ENCODE peak calls at places on chromosome 13, in seven cellular contexts. One of them, this sample, is unnamed.

GRCh38 chr13:39452412-39452811 is 150.6 kb downstream of the LHFPL6 start:
- DNase-seq in RWPE1: no peak
- DNase-seq in fibroblast of villous mesenchyme: peak; percentile 68
- DNase-seq in heart right ventricle: no peak
- DNase-seq in endothelial cell: no peak
- DNase-seq in endodermal cell: no peak
- DNase-seq in AG09309: no peak
- DNase-seq in this sample: no peak

GRCh38 chr13:110419391-110419791 is 112.3 kb downstream of the COL4A2 start:
- DNase-seq in fibroblast of villous mesenchyme: no peak
- DNase-seq in AG09309: no peak
- DNase-seq in heart right ventricle: no peak
- DNase-seq in endodermal cell: no peak
- DNase-seq in endothelial cell: no peak
- DNase-seq in RWPE1: no peak
- DNase-seq in this sample: no peak

GRCh38 chr13:66803759-66804456 is 426.2 kb downstream of the PCDH9 start:
- DNase-seq in fibroblast of villous mesenchyme: no peak
- DNase-seq in endodermal cell: no peak
- DNase-seq in AG09309: no peak
- DNase-seq in heart right ventricle: no peak
- DNase-seq in RWPE1: no peak
- DNase-seq in endothelial cell: no peak
- DNase-seq in this sample: no peak

GRCh38 chr13:42071667-42072419 is 23.4 kb downstream of the DGKH start:
- DNase-seq in endodermal cell: no peak
- DNase-seq in fibroblast of villous mesenchyme: peak; percentile 89
- DNase-seq in heart right ventricle: no peak
- DNase-seq in RWPE1: no peak
- DNase-seq in endothelial cell: no peak
- DNase-seq in AG09309: no peak
- DNase-seq in this sample: peak; percentile 58

GRCh38 chr13:111166882-111167281 is 51.8 kb downstream of the ARHGEF7 start:
- DNase-seq in RWPE1: no peak
- DNase-seq in endothelial cell: no peak
- DNase-seq in heart right ventricle: no peak
- DNase-seq in AG09309: no peak
- DNase-seq in endodermal cell: no peak
- DNase-seq in fibroblast of villous mesenchyme: no peak
- DNase-seq in this sample: no peak

GRCh38 chr13:110913322-110913721 is 1.5 kb downstream of the ANKRD10 start:
- DNase-seq in heart right ventricle: no peak
- DNase-seq in RWPE1: peak; percentile 20
- DNase-seq in fibroblast of villous mesenchyme: peak; percentile 38
- DNase-seq in endothelial cell: no peak
- DNase-seq in endodermal cell: no peak
- DNase-seq in AG09309: no peak
- DNase-seq in this sample: peak; percentile 23

GRCh38 chr13:68851026-68851425 is 1256.6 kb upstream of the ATXN8OS start:
- DNase-seq in endodermal cell: no peak
- DNase-seq in heart right ventricle: no peak
- DNase-seq in AG09309: no peak
- DNase-seq in endothelial cell: no peak
- DNase-seq in RWPE1: no peak
- DNase-seq in fibroblast of villous mesenchyme: no peak
- DNase-seq in this sample: no peak

GRCh38 chr13:52776726-52777125 is 37.1 kb upstream of the CNMD start:
- DNase-seq in AG09309: no peak
- DNase-seq in endothelial cell: no peak
- DNase-seq in RWPE1: no peak
- DNase-seq in heart right ventricle: no peak
- DNase-seq in endodermal cell: no peak
- DNase-seq in fibroblast of villous mesenchyme: no peak
- DNase-seq in this sample: no peak

GRCh38 chr13:74825170-74825948 is 656.6 kb downstream of the TBC1D4 start:
- DNase-seq in fibroblast of villous mesenchyme: peak; percentile 86
- DNase-seq in RWPE1: peak; percentile 29
- DNase-seq in AG09309: peak; percentile 60
- DNase-seq in endothelial cell: no peak
- DNase-seq in heart right ventricle: no peak
- DNase-seq in endodermal cell: no peak
- DNase-seq in this sample: peak; percentile 72

GRCh38 chr13:31775686-31776085 is 36.4 kb downstream of the RXFP2 start:
- DNase-seq in fibroblast of villous mesenchyme: peak; percentile 25
- DNase-seq in RWPE1: no peak
- DNase-seq in endodermal cell: no peak
- DNase-seq in AG09309: no peak
- DNase-seq in heart right ventricle: peak; percentile 17
- DNase-seq in endothelial cell: no peak
- DNase-seq in this sample: peak; percentile 95

GRCh38 chr13:95207769-95208366 is 93.4 kb downstream of the ABCC4 start:
- DNase-seq in fibroblast of villous mesenchyme: no peak
- DNase-seq in RWPE1: no peak
- DNase-seq in endodermal cell: no peak
- DNase-seq in endothelial cell: no peak
- DNase-seq in AG09309: no peak
- DNase-seq in heart right ventricle: no peak
- DNase-seq in this sample: no peak

GRCh38 chr13:49645451-49645850 is 17.1 kb downstream of the ARL11 start:
- DNase-seq in RWPE1: no peak
- DNase-seq in heart right ventricle: no peak
- DNase-seq in AG09309: no peak
- DNase-seq in endothelial cell: no peak
- DNase-seq in endodermal cell: no peak
- DNase-seq in fibroblast of villous mesenchyme: peak; percentile 13
- DNase-seq in this sample: no peak

GRCh38 chr13:30835442-30835841 is 70.6 kb upstream of the MEDAG start:
- DNase-seq in fibroblast of villous mesenchyme: peak; percentile 92
- DNase-seq in RWPE1: no peak
- DNase-seq in heart right ventricle: no peak
- DNase-seq in endothelial cell: no peak
- DNase-seq in AG09309: no peak
- DNase-seq in endodermal cell: no peak
- DNase-seq in this sample: peak; percentile 50

GRCh38 chr13:105070452-105070851 is 1465.0 kb downstream of the EFNB2 start:
- DNase-seq in heart right ventricle: no peak
- DNase-seq in fibroblast of villous mesenchyme: no peak
- DNase-seq in endodermal cell: no peak
- DNase-seq in RWPE1: no peak
- DNase-seq in AG09309: no peak
- DNase-seq in endothelial cell: no peak
- DNase-seq in this sample: no peak

GRCh38 chr13:18991054-18991453 is 190.6 kb downstream of the TUBA3C start:
- DNase-seq in endodermal cell: no peak
- DNase-seq in RWPE1: no peak
- DNase-seq in AG09309: no peak
- DNase-seq in fibroblast of villous mesenchyme: no peak
- DNase-seq in endothelial cell: no peak
- DNase-seq in heart right ventricle: no peak
- DNase-seq in this sample: no peak

GRCh38 chr13:113548171-113548641 is 36.3 kb upstream of the TFDP1 start:
- DNase-seq in AG09309: no peak
- DNase-seq in heart right ventricle: no peak
- DNase-seq in fibroblast of villous mesenchyme: peak; percentile 62
- DNase-seq in endothelial cell: no peak
- DNase-seq in endodermal cell: peak; percentile 43
- DNase-seq in RWPE1: no peak
- DNase-seq in this sample: peak; percentile 79

GRCh38 chr13:59790626-59791025 is 373.1 kb downstream of the DIAPH3 start:
- DNase-seq in RWPE1: no peak
- DNase-seq in fibroblast of villous mesenchyme: no peak
- DNase-seq in heart right ventricle: no peak
- DNase-seq in endodermal cell: no peak
- DNase-seq in AG09309: peak; percentile 13
- DNase-seq in endothelial cell: no peak
- DNase-seq in this sample: peak; percentile 33

GRCh38 chr13:22422023-22422422 is 751.1 kb downstream of the FGF9 start:
- DNase-seq in endothelial cell: no peak
- DNase-seq in heart right ventricle: no peak
- DNase-seq in RWPE1: no peak
- DNase-seq in fibroblast of villous mesenchyme: no peak
- DNase-seq in AG09309: no peak
- DNase-seq in endodermal cell: no peak
- DNase-seq in this sample: no peak

GRCh38 chr13:51221674-51222509 is at the start of gene FAM124A:
- DNase-seq in endodermal cell: peak; percentile 73
- DNase-seq in fibroblast of villous mesenchyme: peak; percentile 24
- DNase-seq in heart right ventricle: peak; percentile 66
- DNase-seq in RWPE1: peak; percentile 22
- DNase-seq in endothelial cell: peak; percentile 71
- DNase-seq in AG09309: no peak
- DNase-seq in this sample: no peak

GRCh38 chr13:97220151-97220900 is 1.8 kb upstream of the MBNL2 start:
- DNase-seq in fibroblast of villous mesenchyme: no peak
- DNase-seq in AG09309: no peak
- DNase-seq in RWPE1: no peak
- DNase-seq in heart right ventricle: no peak
- DNase-seq in endothelial cell: no peak
- DNase-seq in endodermal cell: no peak
- DNase-seq in this sample: no peak

GRCh38 chr13:20566917-20567755 is at the start of gene IFT88:
- DNase-seq in AG09309: peak; percentile 46
- DNase-seq in endodermal cell: peak; percentile 96
- DNase-seq in heart right ventricle: peak; percentile 91
- DNase-seq in fibroblast of villous mesenchyme: peak; percentile 85
- DNase-seq in RWPE1: peak; percentile 80
- DNase-seq in endothelial cell: peak; percentile 91
- DNase-seq in this sample: peak; percentile 77
- TF ChIP-seq CTCF in AG09309: no peak
- TF ChIP-seq CTCF in endodermal cell: no peak
- TF ChIP-seq CTCF in heart right ventricle: no peak
- TF ChIP-seq CTCF in fibroblast of villous mesenchyme: no peak
- TF ChIP-seq CTCF in RWPE1: no peak
- TF ChIP-seq CTCF in endothelial cell: no peak
- TF ChIP-seq CTCF in this sample: no peak

DNA sequence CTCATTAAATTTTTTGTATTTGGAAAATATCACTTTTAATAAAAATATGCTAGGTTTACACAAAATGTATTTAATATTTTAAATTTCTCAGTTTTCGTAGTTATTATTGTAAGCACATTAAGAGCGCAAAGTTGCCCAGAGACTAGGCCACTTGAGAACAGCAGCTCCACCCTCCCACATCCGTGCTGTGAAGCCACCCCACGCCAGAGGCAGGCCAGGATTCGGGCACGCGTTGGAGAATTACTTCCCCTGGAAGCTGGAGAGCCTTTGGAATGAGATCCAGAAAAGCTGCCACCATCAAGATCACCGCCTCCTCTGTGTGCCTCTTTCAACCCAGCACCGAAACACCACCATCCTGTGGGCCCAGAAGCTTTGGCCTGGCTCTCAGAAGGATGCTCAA is 41.0 kb upstream of the SPACA7 start:
- DNase-seq in heart right ventricle: no peak
- DNase-seq in endodermal cell: no peak
- DNase-seq in endothelial cell: no peak
- DNase-seq in fibroblast of villous mesenchyme: no peak
- DNase-seq in RWPE1: no peak
- DNase-seq in AG09309: no peak
- DNase-seq in this sample: no peak
- TF ChIP-seq CTCF in heart right ventricle: no peak
- TF ChIP-seq CTCF in endodermal cell: no peak
- TF ChIP-seq CTCF in endothelial cell: no peak
- TF ChIP-seq CTCF in fibroblast of villous mesenchyme: no peak
- TF ChIP-seq CTCF in RWPE1: no peak
- TF ChIP-seq CTCF in AG09309: no peak
- TF ChIP-seq CTCF in this sample: no peak

GRCh38 chr13:24718192-24718965 is 38.2 kb downstream of the ATP12A start:
- DNase-seq in AG09309: no peak
- DNase-seq in endothelial cell: no peak
- DNase-seq in RWPE1: no peak
- DNase-seq in heart right ventricle: no peak
- DNase-seq in endodermal cell: no peak
- DNase-seq in fibroblast of villous mesenchyme: no peak
- DNase-seq in this sample: no peak

GRCh38 chr13:24717217-24717616 is 37.0 kb downstream of the ATP12A start:
- DNase-seq in fibroblast of villous mesenchyme: no peak
- DNase-seq in heart right ventricle: no peak
- DNase-seq in RWPE1: no peak
- DNase-seq in endothelial cell: no peak
- DNase-seq in AG09309: no peak
- DNase-seq in endodermal cell: no peak
- DNase-seq in this sample: no peak

GRCh38 chr13:24713022-24713421 is 32.8 kb downstream of the ATP12A start:
- DNase-seq in AG09309: no peak
- DNase-seq in fibroblast of villous mesenchyme: no peak
- DNase-seq in endodermal cell: no peak
- DNase-seq in heart right ventricle: peak; percentile 25
- DNase-seq in endothelial cell: no peak
- DNase-seq in RWPE1: no peak
- DNase-seq in this sample: no peak

GRCh38 chr13:24716446-24716845 is 36.2 kb downstream of the ATP12A start:
- DNase-seq in endodermal cell: peak; percentile 76
- DNase-seq in RWPE1: no peak
- DNase-seq in fibroblast of villous mesenchyme: no peak
- DNase-seq in AG09309: no peak
- DNase-seq in endothelial cell: no peak
- DNase-seq in heart right ventricle: no peak
- DNase-seq in this sample: no peak

DNA sequence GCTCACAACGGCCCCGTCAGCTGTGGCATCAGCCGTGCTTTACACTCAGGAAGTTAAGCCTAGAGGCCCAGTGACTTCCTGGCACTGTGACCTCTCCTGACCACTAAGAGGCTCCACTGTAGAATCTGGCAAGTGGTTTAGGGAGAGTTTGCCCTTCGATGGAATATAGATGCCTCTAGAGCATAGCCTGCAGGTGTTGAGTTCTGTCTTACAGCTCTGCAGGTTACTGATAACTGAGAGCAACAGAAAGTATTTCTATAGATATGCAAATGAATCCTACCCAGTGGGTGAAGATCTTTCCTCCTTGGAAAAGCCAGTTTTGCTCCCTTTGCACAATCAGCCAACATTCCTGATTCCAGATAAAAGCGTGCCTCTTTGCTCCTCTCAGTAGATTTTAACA is 35.8 kb downstream of the ATP12A start:
- DNase-seq in RWPE1: no peak
- DNase-seq in AG09309: no peak
- DNase-seq in endodermal cell: peak; percentile 81
- DNase-seq in heart right ventricle: no peak
- DNase-seq in fibroblast of villous mesenchyme: no peak
- DNase-seq in endothelial cell: no peak
- DNase-seq in this sample: no peak
- TF ChIP-seq CTCF in RWPE1: no peak
- TF ChIP-seq CTCF in AG09309: no peak
- TF ChIP-seq CTCF in endodermal cell: peak; percentile 46
- TF ChIP-seq CTCF in heart right ventricle: no peak
- TF ChIP-seq CTCF in fibroblast of villous mesenchyme: no peak
- TF ChIP-seq CTCF in endothelial cell: no peak
- TF ChIP-seq CTCF in this sample: no peak

GRCh38 chr13:21259571-21260455 is 83.4 kb downstream of the MRPL57 start:
- DNase-seq in fibroblast of villous mesenchyme: no peak
- DNase-seq in RWPE1: no peak
- DNase-seq in endothelial cell: no peak
- DNase-seq in AG09309: no peak
- DNase-seq in heart right ventricle: no peak
- DNase-seq in endodermal cell: no peak
- DNase-seq in this sample: no peak

DNA sequence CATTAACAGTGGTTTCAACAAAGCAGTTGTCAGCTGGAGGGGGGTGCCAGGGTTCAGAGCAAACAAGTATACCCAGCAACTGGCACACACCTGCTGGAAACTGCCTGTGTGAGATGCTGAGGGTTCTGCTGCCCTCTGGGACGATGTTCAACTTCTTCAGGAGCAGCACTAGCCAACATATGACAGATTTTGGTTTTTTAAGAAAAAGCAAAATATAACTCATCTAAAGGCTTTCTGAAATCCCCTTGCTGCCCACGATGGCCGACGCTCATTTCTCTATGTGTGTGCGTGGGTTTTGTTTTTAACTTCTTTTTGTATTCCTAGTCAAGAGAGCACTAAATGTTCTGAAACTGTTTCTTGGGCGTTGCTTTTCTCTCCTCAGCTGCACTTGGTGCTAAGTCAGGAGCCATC is 79.9 kb downstream of the MRPL57 start:
- DNase-seq in heart right ventricle: no peak
- DNase-seq in RWPE1: no peak
- DNase-seq in AG09309: no peak
- DNase-seq in fibroblast of villous mesenchyme: no peak
- DNase-seq in endothelial cell: no peak
- DNase-seq in endodermal cell: no peak
- DNase-seq in this sample: no peak
- TF ChIP-seq CTCF in heart right ventricle: no peak
- TF ChIP-seq CTCF in RWPE1: no peak
- TF ChIP-seq CTCF in AG09309: no peak
- TF ChIP-seq CTCF in fibroblast of villous mesenchyme: no peak
- TF ChIP-seq CTCF in endothelial cell: no peak
- TF ChIP-seq CTCF in endodermal cell: no peak
- TF ChIP-seq CTCF in this sample: no peak